ENCODE peak calls at places on chromosomes 6 and 20, in six cellular contexts. J is non-pigmented ciliary epithelial cell, M is astrocyte, F is PC-9, A is GM06990, G is iPS-NIHi11. N is an unnamed sample.

GRCh38 chr6:34957184-34957904 is 68.3 kb downstream of the ANKS1A start:
- DNase-seq in A (no peak), F (no peak), M (no peak), G (no peak), J (no peak), N (no peak)

GRCh38 chr6:118739976-118740771 is 88.8 kb upstream of the CEP85L start:
- DNase-seq in F (peak), J (no peak), G (no peak), A (no peak), M (peak), N (no peak)

GRCh38 chr6:14703586-14703985 is 542.3 kb upstream of the JARID2 start:
- DNase-seq in A (no peak), M (peak), F (no peak), G (no peak), J (peak), N (no peak)

GRCh38 chr6:41280658-41281057 is 5.8 kb downstream of the TREM1 start:
- DNase-seq in G (no peak), F (no peak), M (no peak), J (no peak), A (no peak), N (no peak)

GRCh38 chr6:32609731-32610640 is 20.3 kb upstream of the HLA-DRB1 start:
- DNase-seq in F (peak), M (peak), J (peak), G (peak), A (peak), N (peak)

GRCh38 chr6:168648240-168648639 is 207.3 kb downstream of the SMOC2 start:
- DNase-seq in J (no peak), M (no peak), A (no peak), F (peak), G (peak), N (no peak)

GRCh38 chr20:42524058-42524457 is 665.6 kb downstream of the PTPRT start:
- DNase-seq in J (no peak), G (no peak), A (no peak), M (no peak), F (no peak), N (no peak)

GRCh38 chr6:112781236-112781635 is 434.1 kb downstream of the RFPL4B start:
- DNase-seq in A (no peak), M (peak), G (no peak), F (no peak), J (no peak), N (no peak)

GRCh38 chr20:47418061-47418616 is 61.6 kb upstream of the ZMYND8 start:
- DNase-seq in M (no peak), F (peak), J (no peak), G (no peak), A (no peak), N (no peak)

GRCh38 chr6:5085638-5086293 is 625 bp downstream of the PPP1R3G start:
- DNase-seq in M (peak), J (no peak), F (no peak), A (peak), G (peak), N (no peak)

GRCh38 chr6:155377061-155377460 is 62.8 kb upstream of the TFB1M start:
- DNase-seq in F (no peak), A (no peak), M (peak), G (no peak), J (peak), N (no peak)

GRCh38 chr20:40617594-40617993 is 71.4 kb downstream of the MAFB start:
- DNase-seq in J (no peak), G (no peak), A (no peak), F (no peak), M (no peak), N (no peak)

GRCh38 chr6:124131259-124131658 is 327.6 kb downstream of the NKAIN2 start:
- DNase-seq in M (peak), J (peak), G (no peak), A (no peak), F (peak), N (no peak)

GRCh38 chr6:40353197-40353966 is 233.8 kb downstream of the LRFN2 start:
- DNase-seq in G (no peak), F (no peak), A (no peak), M (no peak), J (no peak), N (no peak)

GRCh38 chr6:137724018-137724403 is 143.0 kb upstream of the TNFAIP3 start:
- DNase-seq in A (no peak), M (no peak), J (no peak), G (no peak), F (peak), N (no peak)

GRCh38 chr6:133187657-133188453 is 53.3 kb upstream of the EYA4 start:
- DNase-seq in A (no peak), F (no peak), J (peak), M (peak), G (no peak), N (no peak)

GRCh38 chr6:78701407-78701806 is 165.9 kb upstream of the IRAK1BP1 start:
- DNase-seq in F (no peak), J (peak), M (peak), G (no peak), A (no peak), N (peak)

GRCh38 chr6:24689964-24690363 is 23.1 kb downstream of the ACOT13 start:
- DNase-seq in J (no peak), A (no peak), F (no peak), G (no peak), M (no peak), N (no peak)

GRCh38 chr6:23418095-23418494 is 707.9 kb upstream of the NRSN1 start:
- DNase-seq in J (no peak), F (no peak), M (no peak), A (no peak), G (no peak), N (no peak)

GRCh38 chr20:13022401-13023170 is 13.8 kb downstream of the SPTLC3 start:
- DNase-seq in J (no peak), F (no peak), M (peak), G (no peak), A (no peak), N (no peak)

GRCh38 chr6:38185752-38186151 is 366.2 kb downstream of the ZFAND3 start:
- DNase-seq in F (no peak), A (no peak), G (no peak), M (no peak), J (no peak), N (no peak)

GRCh38 chr6:14393910-14394309 is 276.3 kb downstream of the CD83 start:
- DNase-seq in F (no peak), G (no peak), M (no peak), A (no peak), J (no peak), N (no peak)

GRCh38 chr20:50868509-50869495 is 62.4 kb downstream of the ADNP start:
- DNase-seq in J (peak), A (no peak), F (peak), M (no peak), G (no peak), N (no peak)

GRCh38 chr6:100657678-100658330 is 193.1 kb upstream of the SIM1 start:
- DNase-seq in G (no peak), J (no peak), M (no peak), A (peak), F (peak), N (no peak)

GRCh38 chr6:170429457-170429856 is 122.9 kb downstream of the FAM120B start:
- DNase-seq in F (no peak), A (no peak), J (no peak), M (no peak), G (no peak), N (no peak)

GRCh38 chr20:38452880-38453624 is 17.9 kb upstream of the SNHG17 start:
- DNase-seq in M (peak), G (no peak), J (peak), A (no peak), F (no peak), N (no peak)

GRCh38 chr6:150297327-150298028 is 71.3 kb upstream of the IYD start:
- DNase-seq in J (no peak), F (no peak), M (peak), G (no peak), A (no peak), N (no peak)

GRCh38 chr20:50776122-50776795 is 18.6 kb upstream of the BCAS4 start:
- DNase-seq in G (no peak), F (no peak), J (no peak), M (no peak), A (no peak), N (no peak)

GRCh38 chr6:130366011-130366963 is at the start of gene TMEM200A:
- DNase-seq in G (peak), J (no peak), A (peak), F (no peak), M (peak), N (no peak)

GRCh38 chr6:138601128-138601527 is 101.8 kb upstream of the NHSL1 start:
- DNase-seq in M (no peak), G (no peak), A (no peak), J (no peak), F (no peak), N (no peak)

GRCh38 chr6:149480502-149481280 is 4.1 kb downstream of the ZC3H12D start:
- DNase-seq in A (peak), G (no peak), M (no peak), F (no peak), J (no peak), N (no peak)

GRCh38 chr6:4017847-4018193 is 61.1 kb downstream of the FAM217A start:
- DNase-seq in J (no peak), M (peak), G (peak), F (no peak), A (no peak), N (no peak)

GRCh38 chr6:44681782-44682181 is 294.3 kb downstream of the CDC5L start:
- DNase-seq in G (no peak), A (no peak), M (peak), F (no peak), J (no peak), N (no peak)

GRCh38 chr6:960356-960755 is 267.4 kb upstream of the EXOC2 start:
- DNase-seq in A (no peak), G (no peak), F (no peak), M (no peak), J (no peak), N (no peak)

GRCh38 chr6:169838291-169839028 is 87.0 kb downstream of the ERMARD start:
- DNase-seq in A (no peak), J (no peak), F (no peak), G (no peak), M (no peak), N (no peak)

GRCh38 chr6:167396068-167396658 is 71.3 kb downstream of the TTLL2 start:
- DNase-seq in F (no peak), M (no peak), G (no peak), A (no peak), J (no peak), N (no peak)

GRCh38 chr6:30684386-30685156 is 1.9 kb downstream of the PPP1R18 start:
- DNase-seq in F (no peak), G (no peak), J (no peak), A (peak), M (no peak), N (no peak)

GRCh38 chr6:52285174-52286068 is 879 bp upstream of the MCM3 start:
- DNase-seq in G (no peak), J (no peak), F (no peak), A (peak), M (no peak), N (no peak)